ENCODE peak calls at places on chromosomes 3 and 15, in nine cellular contexts. Z is BE2C, I is adrenal gland, R is body of pancreas, F is GM12865, O is fibroblast of pulmonary artery, C is transverse colon, B is epithelial cell of esophagus, T is cardiac fibroblast. X is an unnamed sample.

GRCh38 chr15:57527382-57528091 is 64.2 kb upstream of the MYZAP start:
- DNase-seq in B (peak; percentile 85), O (peak; percentile 92), C (no peak), F (peak; percentile 82), Z (peak; percentile 56), I (peak; percentile 59), R (peak; percentile 64), T (peak; percentile 93), X (peak; percentile 49)

GRCh38 chr3:52721002-52721741 is 15.3 kb downstream of the SPCS1 start:
- DNase-seq in C (no peak), R (no peak), Z (no peak), I (no peak), B (no peak), O (peak; percentile 18), T (peak; percentile 13), F (peak; percentile 84), X (no peak)

GRCh38 chr3:62233065-62233464 is 140.3 kb downstream of the FEZF2 start:
- DNase-seq in F (no peak), B (no peak), T (no peak), Z (no peak), I (no peak), C (no peak), R (no peak), O (no peak), X (no peak)

GRCh38 chr3:198076722-198077308 is 116.8 kb downstream of the LMLN start:
- DNase-seq in O (no peak), R (no peak), T (no peak), I (no peak), F (no peak), B (no peak), Z (no peak), C (no peak), X (no peak)

GRCh38 chr15:75693501-75694240 is 19.0 kb downstream of the CSPG4 start:
- DNase-seq in F (no peak), O (peak; percentile 71), T (peak; percentile 59), I (no peak), R (no peak), Z (peak; percentile 50), B (no peak), C (no peak), X (no peak)

GRCh38 chr3:157088506-157089454 is 71.2 kb downstream of the CCNL1 start:
- DNase-seq in R (peak; percentile 98), B (peak; percentile 86), I (peak; percentile 97), O (peak; percentile 98), T (peak; percentile 98), F (peak; percentile 98), C (peak; percentile 96), Z (peak; percentile 96), X (peak; percentile 98)

GRCh38 chr3:50602675-50603191 is 8.8 kb downstream of the CISH start:
- DNase-seq in I (no peak), C (peak; percentile 53), F (no peak), O (no peak), B (peak; percentile 90), Z (no peak), R (peak; percentile 76), T (no peak), X (no peak)

GRCh38 chr3:15438988-15439387 is 11.6 kb downstream of the EAF1 start:
- DNase-seq in T (peak; percentile 72), O (peak; percentile 73), C (no peak), R (no peak), B (peak; percentile 81), I (no peak), F (no peak), Z (no peak), X (no peak)

GRCh38 chr3:111801697-111802655 is 57.1 kb upstream of the PHLDB2 start:
- DNase-seq in F (no peak), C (no peak), T (peak; percentile 98), O (peak; percentile 99), Z (no peak), R (peak; percentile 30), B (peak; percentile 95), I (peak; percentile 32), X (no peak)

GRCh38 chr15:88284441-88285106 is 28.0 kb upstream of the NTRK3 start:
- DNase-seq in T (no peak), Z (no peak), F (no peak), B (no peak), I (no peak), C (no peak), R (no peak), O (no peak), X (peak; percentile 30)

GRCh38 chr3:127889461-127889863 is 25.6 kb upstream of the KBTBD12 start:
- DNase-seq in R (peak; percentile 75), O (peak; percentile 77), Z (no peak), T (peak; percentile 69), I (peak; percentile 51), F (no peak), C (no peak), B (peak; percentile 59), X (no peak)

DNA sequence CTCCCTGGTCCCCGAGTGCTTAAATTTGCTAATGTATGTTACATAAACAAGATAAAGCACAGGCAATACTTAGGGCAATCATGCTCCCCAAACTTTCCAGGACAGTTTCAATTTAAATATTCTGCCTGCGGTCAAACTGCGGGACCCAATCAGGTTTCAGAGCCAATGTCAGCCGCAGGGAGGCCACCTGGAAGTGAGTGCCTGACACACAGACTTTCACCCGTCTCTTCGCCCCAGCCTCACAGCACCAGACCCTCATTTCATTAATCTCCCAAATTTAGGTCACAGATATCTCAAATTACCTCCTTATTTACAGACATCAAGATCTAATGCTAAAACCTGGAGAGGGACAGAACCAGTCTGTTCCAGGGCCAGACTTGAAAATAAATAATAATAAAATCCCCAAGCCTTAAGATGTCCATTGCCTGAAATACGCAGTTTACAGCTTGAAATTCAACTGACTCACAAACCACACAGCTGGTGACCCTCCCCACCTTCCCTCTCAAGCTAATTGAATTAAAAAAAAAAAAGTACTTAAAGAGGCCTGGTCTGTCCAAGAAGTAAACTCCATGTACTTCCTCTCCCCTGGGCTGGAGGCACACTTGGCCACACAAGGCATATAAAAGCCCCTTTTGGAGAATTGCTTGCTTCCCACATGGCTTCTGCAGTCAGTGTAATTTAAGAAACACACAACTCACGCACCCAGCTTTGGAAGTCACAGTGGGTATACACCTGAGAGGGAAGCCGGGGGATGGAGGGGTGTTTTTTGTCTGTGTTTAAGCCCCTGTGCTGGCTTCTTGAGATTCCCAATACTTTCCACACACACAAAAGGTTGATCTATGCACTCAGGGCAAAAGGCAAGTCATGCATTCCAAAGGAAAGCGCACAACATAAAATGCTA is 106.9 kb upstream of the ALDH1A3 start:
- DNase-seq in I (no peak), Z (peak; percentile 51), T (no peak), O (no peak), C (no peak), F (no peak), B (no peak), R (no peak), X (no peak)
- TF ChIP-seq CTCF in I (no peak), Z (no peak), T (no peak), O (no peak), C (no peak), F (no peak), B (no peak), R (no peak), X (no peak)

DNA sequence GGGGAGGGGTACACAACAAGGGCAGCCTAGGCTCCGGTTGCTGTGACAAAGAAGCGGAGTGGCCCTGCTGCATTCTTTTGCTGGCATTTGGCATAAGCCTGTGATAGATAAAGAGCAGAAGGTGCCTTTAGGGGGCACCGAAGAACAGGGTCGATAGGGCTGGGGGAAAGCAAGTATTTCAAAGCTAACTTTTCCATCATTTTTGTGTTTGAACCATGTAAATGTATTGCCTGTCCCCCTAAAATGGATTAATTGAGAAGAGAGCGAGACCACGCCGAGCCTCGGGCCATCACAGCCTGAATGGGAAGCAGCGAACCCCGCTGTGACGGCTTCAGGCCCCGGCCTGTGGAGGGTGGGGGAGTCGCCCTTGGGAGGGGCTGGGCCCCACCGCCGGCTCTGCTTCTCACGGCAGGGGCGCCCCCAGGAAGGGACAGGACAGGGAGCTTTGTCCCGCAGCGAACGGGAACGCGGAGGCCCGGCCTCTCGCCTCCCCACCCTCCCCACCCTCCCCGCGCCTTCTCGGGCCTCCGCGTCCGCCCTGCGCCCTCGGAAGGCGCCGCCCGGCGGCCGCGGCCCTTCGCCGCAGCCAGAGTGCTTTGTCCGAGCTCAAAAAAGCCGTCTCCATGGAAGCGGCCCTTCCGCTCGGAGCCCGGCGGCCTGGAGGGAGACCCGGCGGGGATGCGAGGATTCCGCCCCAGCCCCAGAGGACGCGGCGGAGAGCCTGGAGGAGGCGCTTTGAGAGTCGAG is 32.4 kb upstream of the ALDH1L1 start:
- DNase-seq in F (no peak), O (peak; percentile 52), B (peak; percentile 46), I (peak; percentile 49), Z (peak; percentile 75), R (peak; percentile 65), C (peak; percentile 15), T (peak; percentile 70), X (peak; percentile 78)
- TF ChIP-seq CTCF in F (no peak), O (peak; percentile 10), B (peak; percentile 25), I (peak; percentile 21), Z (peak; percentile 49), R (peak; percentile 46), C (peak; percentile 37), T (peak; percentile 6), X (peak; percentile 40)

GRCh38 chr3:123034996-123035395 is 7.4 kb upstream of the SEMA5B start:
- DNase-seq in B (peak; percentile 26), F (no peak), T (no peak), C (no peak), R (no peak), Z (no peak), I (no peak), O (no peak), X (no peak)

GRCh38 chr3:123034120-123034519 is 6.6 kb upstream of the SEMA5B start:
- DNase-seq in F (no peak), T (no peak), O (no peak), C (no peak), B (no peak), R (no peak), I (no peak), Z (no peak), X (no peak)

GRCh38 chr3:123031051-123031450 is 3.5 kb upstream of the SEMA5B start:
- DNase-seq in Z (peak; percentile 27), O (no peak), T (no peak), I (no peak), C (no peak), B (no peak), F (no peak), R (no peak), X (no peak)

GRCh38 chr3:123028233-123028828 is 768 bp upstream of the SEMA5B start:
- DNase-seq in R (peak; percentile 33), B (peak; percentile 70), C (peak; percentile 31), T (peak; percentile 86), I (peak; percentile 39), Z (peak; percentile 51), O (peak; percentile 81), F (peak; percentile 53), X (peak; percentile 34)

DNA sequence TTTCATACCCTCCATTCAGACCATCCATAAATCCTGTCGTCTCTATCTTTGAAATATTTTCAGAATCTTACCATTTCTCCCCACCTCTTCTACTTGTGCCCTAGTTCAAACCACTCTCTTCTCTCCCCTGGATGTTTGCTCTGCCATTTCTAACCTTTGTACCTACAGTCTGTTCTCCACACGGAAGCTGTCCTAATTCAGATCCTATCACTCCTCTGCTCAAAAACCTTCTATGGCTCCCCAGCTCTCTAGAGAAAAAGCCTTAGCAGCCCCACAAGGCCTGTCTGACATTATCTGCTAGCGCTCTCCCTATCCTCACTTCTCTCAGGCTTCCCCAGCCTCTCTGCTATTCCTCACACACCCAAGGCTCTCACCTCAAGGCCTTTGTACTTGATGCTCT is 4.5 kb upstream of the SEMA5B start:
- DNase-seq in I (no peak), R (no peak), B (no peak), Z (no peak), C (no peak), F (no peak), O (no peak), T (no peak), X (no peak)
- TF ChIP-seq CTCF in I (no peak), R (no peak), B (no peak), Z (no peak), C (no peak), F (no peak), O (no peak), T (no peak), X (no peak)

GRCh38 chr3:138360272-138361192 is 12.2 kb downstream of the MRAS start:
- DNase-seq in I (peak; percentile 60), O (no peak), F (no peak), B (no peak), Z (no peak), C (no peak), R (no peak), T (no peak), X (no peak)
- TF ChIP-seq CTCF in I (no peak), O (no peak), F (no peak), B (no peak), Z (no peak), C (no peak), R (no peak), T (no peak), X (no peak)

X was measured in nephron progenitor cell.